ENCODE peak calls at places on chromosomes 5 and 9, in six cellular contexts. One of them, this sample, is unnamed.

GRCh38 chr9:95494416-95495371 is 22.1 kb downstream of the PTCH1 start:
- DNase-seq in lower leg skin: no peak
- DNase-seq in transverse colon: peak; percentile 82
- DNase-seq in heart left ventricle: no peak
- DNase-seq in stomach: peak; percentile 58
- DNase-seq in IMR-90: no peak
- DNase-seq in this sample: no peak

GRCh38 chr5:148850836-148851235 is 24.4 kb downstream of the ADRB2 start:
- DNase-seq in lower leg skin: no peak
- DNase-seq in transverse colon: no peak
- DNase-seq in heart left ventricle: no peak
- DNase-seq in stomach: no peak
- DNase-seq in IMR-90: no peak
- DNase-seq in this sample: no peak

GRCh38 chr5:122653087-122654017 is 121.5 kb upstream of the SNX2 start:
- DNase-seq in lower leg skin: no peak
- DNase-seq in transverse colon: no peak
- DNase-seq in heart left ventricle: no peak
- DNase-seq in stomach: no peak
- DNase-seq in IMR-90: peak; percentile 16
- DNase-seq in this sample: no peak

GRCh38 chr5:139646912-139647391 is 1.2 kb upstream of the CXXC5 start:
- DNase-seq in lower leg skin: no peak
- DNase-seq in transverse colon: peak; percentile 26
- DNase-seq in heart left ventricle: peak; percentile 48
- DNase-seq in stomach: no peak
- DNase-seq in IMR-90: no peak
- DNase-seq in this sample: peak; percentile 76

GRCh38 chr5:168153263-168153930 is 138.0 kb upstream of the WWC1 start:
- DNase-seq in lower leg skin: no peak
- DNase-seq in transverse colon: no peak
- DNase-seq in heart left ventricle: no peak
- DNase-seq in stomach: no peak
- DNase-seq in IMR-90: no peak
- DNase-seq in this sample: no peak

GRCh38 chr5:106392766-106393165 is 1278.0 kb downstream of the EFNA5 start:
- DNase-seq in lower leg skin: no peak
- DNase-seq in transverse colon: no peak
- DNase-seq in heart left ventricle: no peak
- DNase-seq in stomach: no peak
- DNase-seq in IMR-90: peak; percentile 51
- DNase-seq in this sample: no peak

GRCh38 chr5:167485395-167485794 is 806.0 kb upstream of the WWC1 start:
- DNase-seq in lower leg skin: no peak
- DNase-seq in transverse colon: no peak
- DNase-seq in heart left ventricle: no peak
- DNase-seq in stomach: no peak
- DNase-seq in IMR-90: no peak
- DNase-seq in this sample: no peak

GRCh38 chr5:24819841-24820240 is 175.1 kb upstream of the CDH10 start:
- DNase-seq in lower leg skin: no peak
- DNase-seq in transverse colon: no peak
- DNase-seq in heart left ventricle: no peak
- DNase-seq in stomach: no peak
- DNase-seq in IMR-90: no peak
- DNase-seq in this sample: no peak

GRCh38 chr9:5719546-5719945 is 90.6 kb downstream of the RIC1 start:
- DNase-seq in lower leg skin: no peak
- DNase-seq in transverse colon: no peak
- DNase-seq in heart left ventricle: no peak
- DNase-seq in stomach: no peak
- DNase-seq in IMR-90: peak; percentile 18
- DNase-seq in this sample: no peak

GRCh38 chr9:107260437-107261081 is 22.5 kb upstream of the RAD23B start:
- DNase-seq in lower leg skin: no peak
- DNase-seq in transverse colon: no peak
- DNase-seq in heart left ventricle: no peak
- DNase-seq in stomach: no peak
- DNase-seq in IMR-90: no peak
- DNase-seq in this sample: no peak

GRCh38 chr9:102054811-102055210 is 316.4 kb upstream of the GRIN3A start:
- DNase-seq in lower leg skin: no peak
- DNase-seq in transverse colon: no peak
- DNase-seq in heart left ventricle: no peak
- DNase-seq in stomach: no peak
- DNase-seq in IMR-90: no peak
- DNase-seq in this sample: no peak

GRCh38 chr5:82719368-82719767 is 357.8 kb downstream of the TMEM167A start:
- DNase-seq in lower leg skin: no peak
- DNase-seq in transverse colon: no peak
- DNase-seq in heart left ventricle: peak; percentile 32
- DNase-seq in stomach: no peak
- DNase-seq in IMR-90: peak; percentile 2
- DNase-seq in this sample: no peak

GRCh38 chr9:37753489-37754190 is at the start of gene TRMT10B:
- DNase-seq in lower leg skin: peak; percentile 31
- DNase-seq in transverse colon: peak; percentile 68
- DNase-seq in heart left ventricle: peak; percentile 67
- DNase-seq in stomach: peak; percentile 62
- DNase-seq in IMR-90: peak; percentile 64
- DNase-seq in this sample: peak; percentile 77

GRCh38 chr5:142798099-142798768 is 28.1 kb downstream of the ARHGAP26 start:
- DNase-seq in lower leg skin: peak; percentile 39
- DNase-seq in transverse colon: no peak
- DNase-seq in heart left ventricle: peak; percentile 45
- DNase-seq in stomach: no peak
- DNase-seq in IMR-90: no peak
- DNase-seq in this sample: no peak

GRCh38 chr9:126880226-126880946 is 19.9 kb downstream of the ZBTB34 start:
- DNase-seq in lower leg skin: no peak
- DNase-seq in transverse colon: no peak
- DNase-seq in heart left ventricle: no peak
- DNase-seq in stomach: no peak
- DNase-seq in IMR-90: no peak
- DNase-seq in this sample: no peak

GRCh38 chr5:68406344-68406743 is 190.8 kb downstream of the PIK3R1 start:
- DNase-seq in lower leg skin: no peak
- DNase-seq in transverse colon: no peak
- DNase-seq in heart left ventricle: no peak
- DNase-seq in stomach: no peak
- DNase-seq in IMR-90: no peak
- DNase-seq in this sample: peak; percentile 85

GRCh38 chr5:112083623-112084022 is 326.6 kb upstream of the NREP start:
- DNase-seq in lower leg skin: no peak
- DNase-seq in transverse colon: no peak
- DNase-seq in heart left ventricle: no peak
- DNase-seq in stomach: no peak
- DNase-seq in IMR-90: peak; percentile 47
- DNase-seq in this sample: no peak

GRCh38 chr5:40405985-40406384 is 273.7 kb upstream of the PTGER4 start:
- DNase-seq in lower leg skin: no peak
- DNase-seq in transverse colon: no peak
- DNase-seq in heart left ventricle: no peak
- DNase-seq in stomach: no peak
- DNase-seq in IMR-90: no peak
- DNase-seq in this sample: no peak

GRCh38 chr5:40405230-40405629 is 274.5 kb upstream of the PTGER4 start:
- DNase-seq in lower leg skin: no peak
- DNase-seq in transverse colon: no peak
- DNase-seq in heart left ventricle: no peak
- DNase-seq in stomach: no peak
- DNase-seq in IMR-90: no peak
- DNase-seq in this sample: no peak

GRCh38 chr5:40404613-40405012 is 275.1 kb upstream of the PTGER4 start:
- DNase-seq in lower leg skin: no peak
- DNase-seq in transverse colon: no peak
- DNase-seq in heart left ventricle: no peak
- DNase-seq in stomach: no peak
- DNase-seq in IMR-90: no peak
- DNase-seq in this sample: no peak

GRCh38 chr5:40409600-40409999 is 270.1 kb upstream of the PTGER4 start:
- DNase-seq in lower leg skin: no peak
- DNase-seq in transverse colon: no peak
- DNase-seq in heart left ventricle: no peak
- DNase-seq in stomach: no peak
- DNase-seq in IMR-90: no peak
- DNase-seq in this sample: no peak

DNA sequence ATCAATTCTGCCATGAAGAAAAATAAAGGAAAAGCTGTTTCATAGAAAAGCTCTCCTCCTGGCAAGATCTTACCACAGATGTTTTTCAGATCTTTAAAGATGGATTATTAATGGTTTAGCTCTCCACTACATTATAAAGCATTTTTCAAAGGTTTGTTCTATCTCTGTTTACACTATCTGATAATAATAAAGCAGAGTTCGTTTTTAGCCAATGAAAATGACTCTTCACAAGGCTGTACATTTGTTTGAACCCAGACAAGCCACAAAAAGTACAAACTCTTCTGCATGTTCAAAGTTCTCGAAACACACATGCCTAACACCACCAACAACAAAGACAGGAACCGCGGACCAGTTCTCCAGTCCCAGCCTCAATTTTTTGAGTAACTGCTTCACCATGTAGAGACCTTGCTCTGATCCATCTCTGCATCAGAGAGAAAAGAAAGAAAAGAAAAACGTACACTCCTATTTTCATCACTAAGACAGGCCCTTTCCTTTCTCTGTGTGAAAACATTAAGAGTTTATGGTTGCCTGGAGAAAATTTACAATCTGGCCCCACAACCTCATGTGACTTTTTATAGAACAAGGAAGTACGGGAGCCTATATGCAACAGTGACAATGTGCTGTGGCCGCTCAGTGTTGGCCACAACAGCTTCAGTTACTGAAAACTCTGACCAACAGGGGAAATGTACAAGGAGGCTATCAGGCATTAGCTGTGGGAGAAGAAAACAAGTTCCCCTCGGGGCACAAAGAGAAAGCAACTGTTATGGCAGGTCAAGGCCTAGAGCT is 273.1 kb upstream of the PTGER4 start:
- DNase-seq in lower leg skin: no peak
- DNase-seq in transverse colon: no peak
- DNase-seq in heart left ventricle: no peak
- DNase-seq in stomach: no peak
- DNase-seq in IMR-90: no peak
- DNase-seq in this sample: no peak
- TF ChIP-seq POLR2A in lower leg skin: no peak
- TF ChIP-seq POLR2A in transverse colon: no peak
- TF ChIP-seq POLR2A in heart left ventricle: no peak
- TF ChIP-seq POLR2A in stomach: no peak
- TF ChIP-seq POLR2A in IMR-90: no peak
- TF ChIP-seq POLR2A in this sample: no peak

DNA sequence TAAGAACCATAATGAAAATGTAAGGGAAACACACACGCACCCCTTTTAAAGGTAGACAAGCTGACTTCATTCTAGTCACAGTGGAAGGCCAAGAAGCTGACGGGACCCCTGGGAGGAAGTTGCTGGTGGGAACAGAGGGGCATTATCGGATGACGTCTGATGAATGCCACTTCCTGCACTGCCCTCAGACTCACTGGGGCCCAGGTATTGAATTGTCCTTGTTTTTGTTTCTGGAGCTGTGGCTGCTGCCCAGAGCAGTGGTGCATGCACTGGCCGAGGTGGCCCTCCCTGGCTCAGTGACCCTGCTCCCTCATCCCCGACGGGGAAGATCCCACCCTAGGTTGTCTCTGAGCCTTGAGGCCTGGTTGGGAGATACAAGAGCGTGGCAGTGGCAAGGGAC is 15.3 kb upstream of the RPL26L1 start:
- DNase-seq in lower leg skin: no peak
- DNase-seq in transverse colon: no peak
- DNase-seq in heart left ventricle: peak; percentile 18
- DNase-seq in stomach: no peak
- DNase-seq in IMR-90: no peak
- DNase-seq in this sample: no peak
- TF ChIP-seq POLR2A in lower leg skin: no peak
- TF ChIP-seq POLR2A in transverse colon: no peak
- TF ChIP-seq POLR2A in heart left ventricle: no peak
- TF ChIP-seq POLR2A in stomach: no peak
- TF ChIP-seq POLR2A in IMR-90: no peak
- TF ChIP-seq POLR2A in this sample: no peak

GRCh38 chr9:131708613-131709002 is 31.3 kb downstream of the RAPGEF1 start:
- DNase-seq in lower leg skin: no peak
- DNase-seq in transverse colon: no peak
- DNase-seq in heart left ventricle: no peak
- DNase-seq in stomach: no peak
- DNase-seq in IMR-90: no peak
- DNase-seq in this sample: no peak

GRCh38 chr9:131709741-131710499 is 30.0 kb downstream of the RAPGEF1 start:
- DNase-seq in lower leg skin: no peak
- DNase-seq in transverse colon: no peak
- DNase-seq in heart left ventricle: no peak
- DNase-seq in stomach: no peak
- DNase-seq in IMR-90: peak; percentile 38
- DNase-seq in this sample: no peak

GRCh38 chr9:131707050-131707449 is 32.8 kb downstream of the RAPGEF1 start:
- DNase-seq in lower leg skin: no peak
- DNase-seq in transverse colon: no peak
- DNase-seq in heart left ventricle: no peak
- DNase-seq in stomach: no peak
- DNase-seq in IMR-90: no peak
- DNase-seq in this sample: no peak

GRCh38 chr9:131706608-131706970 is 33.3 kb downstream of the RAPGEF1 start:
- DNase-seq in lower leg skin: no peak
- DNase-seq in transverse colon: peak; percentile 47
- DNase-seq in heart left ventricle: no peak
- DNase-seq in stomach: no peak
- DNase-seq in IMR-90: no peak
- DNase-seq in this sample: no peak

GRCh38 chr9:131707677-131708612 is 31.9 kb downstream of the RAPGEF1 start:
- DNase-seq in lower leg skin: no peak
- DNase-seq in transverse colon: peak; percentile 60
- DNase-seq in heart left ventricle: peak; percentile 80
- DNase-seq in stomach: peak; percentile 56
- DNase-seq in IMR-90: peak; percentile 81
- DNase-seq in this sample: peak; percentile 83
- TF ChIP-seq POLR2A in lower leg skin: no peak
- TF ChIP-seq POLR2A in transverse colon: no peak
- TF ChIP-seq POLR2A in heart left ventricle: no peak
- TF ChIP-seq POLR2A in stomach: no peak
- TF ChIP-seq POLR2A in IMR-90: no peak
- TF ChIP-seq POLR2A in this sample: no peak

GRCh38 chr9:81682177-81682576 is 7.2 kb downstream of the TLE1 start:
- DNase-seq in lower leg skin: no peak
- DNase-seq in transverse colon: no peak
- DNase-seq in heart left ventricle: no peak
- DNase-seq in stomach: no peak
- DNase-seq in IMR-90: no peak
- DNase-seq in this sample: no peak

GRCh38 chr9:81682797-81683196 is 6.5 kb downstream of the TLE1 start:
- DNase-seq in lower leg skin: no peak
- DNase-seq in transverse colon: peak; percentile 44
- DNase-seq in heart left ventricle: no peak
- DNase-seq in stomach: peak; percentile 81
- DNase-seq in IMR-90: no peak
- DNase-seq in this sample: no peak

GRCh38 chr9:81678088-81678487 is 11.3 kb downstream of the TLE1 start:
- DNase-seq in lower leg skin: no peak
- DNase-seq in transverse colon: no peak
- DNase-seq in heart left ventricle: no peak
- DNase-seq in stomach: no peak
- DNase-seq in IMR-90: no peak
- DNase-seq in this sample: no peak

GRCh38 chr9:81680006-81680405 is 9.3 kb downstream of the TLE1 start:
- DNase-seq in lower leg skin: no peak
- DNase-seq in transverse colon: no peak
- DNase-seq in heart left ventricle: no peak
- DNase-seq in stomach: no peak
- DNase-seq in IMR-90: no peak
- DNase-seq in this sample: no peak

GRCh38 chr9:81680506-81680905 is 8.8 kb downstream of the TLE1 start:
- DNase-seq in lower leg skin: no peak
- DNase-seq in transverse colon: no peak
- DNase-seq in heart left ventricle: no peak
- DNase-seq in stomach: no peak
- DNase-seq in IMR-90: no peak
- DNase-seq in this sample: no peak
- TF ChIP-seq POLR2A in lower leg skin: no peak
- TF ChIP-seq POLR2A in transverse colon: no peak
- TF ChIP-seq POLR2A in heart left ventricle: no peak
- TF ChIP-seq POLR2A in stomach: no peak
- TF ChIP-seq POLR2A in IMR-90: no peak
- TF ChIP-seq POLR2A in this sample: no peak

This sample was measured in erythroblast.